ENCODE peak calls at places on chromosomes 6 and 20, in seven cellular contexts. K, F, N, J, Y, Z and S are unnamed samples.

GRCh38 chr6:71336901-71337300 is 48.3 kb downstream of the OGFRL1 start:
- DNase-seq in K (no peak), F (no peak), N (no peak), J (no peak), Y (no peak), Z (no peak), S (no peak)

GRCh38 chr6:57262491-57262890 is 40.4 kb upstream of the RAB23 start:
- DNase-seq in K (no peak), F (no peak), N (no peak), J (no peak), Y (no peak), Z (no peak), S (no peak)

GRCh38 chr6:41677430-41678045 is 39.3 kb downstream of the MDFI start:
- DNase-seq in K (no peak), F (no peak), N (no peak), J (no peak), Y (no peak), Z (no peak), S (no peak)

GRCh38 chr6:139891471-139891870 is 517.0 kb upstream of the CITED2 start:
- DNase-seq in K (peak), F (no peak), N (no peak), J (no peak), Y (no peak), Z (no peak), S (no peak)

GRCh38 chr6:22392711-22393110 is 95.9 kb upstream of the PRL start:
- DNase-seq in K (peak), F (no peak), N (no peak), J (no peak), Y (no peak), Z (no peak), S (no peak)

GRCh38 chr6:118787746-118788419 is 106.1 kb upstream of the ASF1A start:
- DNase-seq in K (no peak), F (no peak), N (no peak), J (no peak), Y (no peak), Z (no peak), S (no peak)

GRCh38 chr20:52438326-52438963 is 246.9 kb upstream of the ZFP64 start:
- DNase-seq in K (no peak), F (no peak), N (no peak), J (no peak), Y (no peak), Z (no peak), S (no peak)

GRCh38 chr6:24546432-24546831 is 51.7 kb downstream of the ALDH5A1 start:
- DNase-seq in K (no peak), F (no peak), N (no peak), J (no peak), Y (no peak), Z (no peak), S (no peak)

GRCh38 chr6:129759851-129760595 is 50.0 kb upstream of the ARHGAP18 start:
- DNase-seq in K (peak), F (no peak), N (no peak), J (no peak), Y (no peak), Z (no peak), S (no peak)

GRCh38 chr6:17600527-17601388 is 656 bp downstream of the FAM8A1 start:
- DNase-seq in K (peak), F (peak), N (no peak), J (no peak), Y (no peak), Z (no peak), S (peak)

GRCh38 chr20:48006036-48006833 is 221.0 kb upstream of the SULF2 start:
- DNase-seq in K (no peak), F (no peak), N (no peak), J (no peak), Y (peak), Z (no peak), S (no peak)

DNA sequence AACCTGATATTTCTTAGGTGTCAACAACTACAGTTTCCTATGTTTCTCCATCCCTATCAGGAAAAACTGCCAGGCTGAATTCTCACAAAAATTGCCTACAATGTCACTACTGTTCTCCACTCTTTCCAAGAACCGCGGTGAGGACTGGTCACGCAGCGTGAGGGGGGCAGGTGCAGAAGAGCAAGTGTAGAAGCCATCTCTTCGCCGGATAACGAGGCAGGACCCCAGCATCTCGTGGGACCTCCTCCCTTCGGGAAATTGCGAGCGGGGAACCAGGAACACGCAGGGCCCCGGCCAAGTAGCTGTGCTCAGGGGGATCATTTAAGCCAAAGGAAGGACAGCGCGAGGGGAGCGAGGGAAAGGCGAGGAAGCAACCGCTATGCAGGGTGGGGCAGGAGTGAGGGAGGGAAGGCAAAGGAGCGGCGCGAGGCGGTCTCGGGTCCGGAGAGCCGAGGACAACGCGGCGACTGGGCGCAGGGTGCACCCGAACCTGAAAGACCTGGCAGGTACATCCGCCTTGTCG is 593 bp downstream of the APMAP start:
- DNase-seq in K (no peak), F (no peak), N (no peak), J (no peak), Y (no peak), Z (no peak), S (peak)
- TF ChIP-seq CEBPB in K (no peak), F (no peak), N (no peak), J (no peak), Y (no peak), Z (no peak), S (no peak)

DNA sequence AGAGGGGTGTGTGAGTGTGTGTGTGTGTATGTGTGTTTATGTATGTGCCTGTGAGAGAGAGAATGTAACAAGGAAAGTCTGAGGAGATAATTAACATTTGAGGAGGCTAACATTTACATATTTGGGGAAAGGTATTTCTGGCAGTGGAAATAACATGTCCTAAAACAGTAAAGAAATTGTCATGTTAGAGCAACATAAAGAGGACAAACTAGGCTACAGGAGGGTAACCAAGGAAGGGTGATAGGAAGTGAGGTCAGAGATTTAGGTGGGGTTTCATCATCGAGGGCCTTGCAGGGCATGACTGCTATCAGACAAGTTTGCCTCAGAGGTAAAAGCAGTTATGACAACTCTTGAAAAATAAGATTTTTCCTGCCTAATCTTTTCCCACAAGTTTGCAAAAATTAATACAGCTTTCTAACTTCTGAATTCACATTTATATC is 30.3 kb upstream of the RHAG start:
- DNase-seq in K (no peak), F (no peak), N (no peak), J (no peak), Y (no peak), Z (no peak), S (peak)
- TF ChIP-seq CEBPB in K (no peak), F (no peak), N (no peak), J (peak), Y (no peak), Z (no peak), S (peak)

GRCh38 chr6:7939186-7939863 is 28.7 kb upstream of the TXNDC5 start:
- DNase-seq in K (no peak), F (no peak), N (no peak), J (no peak), Y (no peak), Z (no peak), S (no peak)
- TF ChIP-seq CEBPB in K (no peak), F (no peak), N (no peak), J (no peak), Y (no peak), Z (no peak), S (no peak)

GRCh38 chr6:7239590-7239948 is 73.4 kb downstream of the SSR1 start:
- DNase-seq in K (no peak), F (peak), N (no peak), J (no peak), Y (no peak), Z (no peak), S (no peak)

GRCh38 chr6:7237653-7238190 is 75.3 kb downstream of the SSR1 start:
- DNase-seq in K (peak), F (no peak), N (no peak), J (no peak), Y (no peak), Z (no peak), S (no peak)

GRCh38 chr6:7240351-7240750 is 72.6 kb downstream of the SSR1 start:
- DNase-seq in K (no peak), F (no peak), N (no peak), J (no peak), Y (no peak), Z (no peak), S (no peak)

GRCh38 chr6:7238526-7238899 is 74.5 kb downstream of the SSR1 start:
- DNase-seq in K (no peak), F (no peak), N (no peak), J (no peak), Y (no peak), Z (no peak), S (no peak)

GRCh38 chr6:7238900-7239589 is 74.0 kb downstream of the SSR1 start:
- DNase-seq in K (peak), F (peak), N (peak), J (no peak), Y (no peak), Z (peak), S (peak)
- TF ChIP-seq CEBPB in K (no peak), F (peak), N (no peak), J (no peak), Y (no peak), Z (no peak), S (no peak)